ENCODE peak calls at places on chromosomes 2 and 18, in ten cellular contexts. F is HCT116, H is caudate nucleus, V is fibroblast of lung, P is adrenal gland, U is PC-9, N is astrocyte, W is upper lobe of right lung, Q is Peyer's patch, E is ovary. J is an unnamed sample.

GRCh38 chr2:206257861-206258260 is 16.6 kb upstream of the ZDBF2 start:
- DNase-seq in F (no peak), H (no peak), V (no peak), P (no peak), U (no peak), N (no peak), W (no peak), Q (no peak), E (no peak), J (no peak)

GRCh38 chr18:48896875-48897511 is 53.8 kb downstream of the SMAD7 start:
- DNase-seq in F (no peak), H (no peak), V (peak), P (peak), U (peak), N (no peak), W (peak), Q (peak), E (no peak), J (no peak)

GRCh38 chr18:78901923-78902794 is 77.5 kb upstream of the SALL3 start:
- DNase-seq in F (no peak), H (no peak), V (no peak), P (no peak), U (no peak), N (no peak), W (peak), Q (no peak), E (no peak), J (no peak)

GRCh38 chr2:188976545-188977268 is 2.5 kb downstream of the COL3A1 start:
- DNase-seq in F (peak), H (no peak), V (peak), P (no peak), U (no peak), N (no peak), W (no peak), Q (no peak), E (no peak), J (peak)

GRCh38 chr2:218882866-218883366 is 2.3 kb downstream of the WNT10A start:
- DNase-seq in F (no peak), H (no peak), V (no peak), P (no peak), U (no peak), N (no peak), W (peak), Q (no peak), E (no peak), J (peak)

GRCh38 chr2:107932986-107933385 is 53.3 kb upstream of the SLC5A7 start:
- DNase-seq in F (no peak), H (no peak), V (no peak), P (no peak), U (no peak), N (no peak), W (no peak), Q (no peak), E (no peak), J (no peak)

GRCh38 chr18:62329676-62330454 is 4.8 kb downstream of the TNFRSF11A start:
- DNase-seq in F (no peak), H (no peak), V (peak), P (peak), U (no peak), N (peak), W (no peak), Q (peak), E (no peak), J (peak)

GRCh38 chr2:176234216-176234615 is 35.0 kb upstream of the MTX2 start:
- DNase-seq in F (no peak), H (no peak), V (peak), P (no peak), U (no peak), N (peak), W (no peak), Q (no peak), E (no peak), J (no peak)

GRCh38 chr18:3388980-3389379 is 61.0 kb upstream of the TGIF1 start:
- DNase-seq in F (no peak), H (no peak), V (no peak), P (no peak), U (peak), N (no peak), W (no peak), Q (no peak), E (no peak), J (peak)

GRCh38 chr2:138215958-138216357 is 251.7 kb downstream of the HNMT start:
- DNase-seq in F (no peak), H (no peak), V (no peak), P (no peak), U (no peak), N (no peak), W (no peak), Q (no peak), E (no peak), J (no peak)

GRCh38 chr18:55221577-55221976 is 262.3 kb upstream of the CCDC68 start:
- DNase-seq in F (no peak), H (no peak), V (no peak), P (no peak), U (no peak), N (no peak), W (no peak), Q (no peak), E (no peak), J (no peak)

GRCh38 chr2:20103514-20103913 is 52.1 kb upstream of the LAPTM4A start:
- DNase-seq in F (no peak), H (no peak), V (no peak), P (no peak), U (no peak), N (no peak), W (no peak), Q (no peak), E (no peak), J (no peak)

GRCh38 chr18:48006415-48007175 is 76.1 kb upstream of the SMAD2 start:
- DNase-seq in F (no peak), H (no peak), V (no peak), P (no peak), U (no peak), N (no peak), W (no peak), Q (no peak), E (no peak), J (no peak)

GRCh38 chr2:56624181-56624580 is 440.4 kb downstream of the CCDC85A start:
- DNase-seq in F (no peak), H (no peak), V (no peak), P (no peak), U (no peak), N (no peak), W (no peak), Q (no peak), E (no peak), J (no peak)

GRCh38 chr2:1727796-1728474 is 16.4 kb downstream of the PXDN start:
- DNase-seq in F (no peak), H (no peak), V (no peak), P (no peak), U (peak), N (no peak), W (no peak), Q (no peak), E (no peak), J (no peak)

GRCh38 chr2:2664989-2665833 is 334.1 kb upstream of the MYT1L start:
- DNase-seq in F (peak), H (no peak), V (peak), P (peak), U (no peak), N (peak), W (no peak), Q (no peak), E (no peak), J (no peak)

GRCh38 chr2:63052411-63053234 is 2.0 kb downstream of the OTX1 start:
- DNase-seq in F (no peak), H (no peak), V (no peak), P (no peak), U (no peak), N (no peak), W (no peak), Q (no peak), E (no peak), J (no peak)

GRCh38 chr2:160053946-160054345 is 8.5 kb downstream of the PLA2R1 start:
- DNase-seq in F (no peak), H (no peak), V (no peak), P (no peak), U (no peak), N (no peak), W (no peak), Q (no peak), E (no peak), J (no peak)

GRCh38 chr2:148023861-148024260 is 3.0 kb downstream of the MBD5 start:
- DNase-seq in F (no peak), H (no peak), V (no peak), P (no peak), U (no peak), N (no peak), W (no peak), Q (no peak), E (no peak), J (no peak)

GRCh38 chr18:35619468-35619867 is 37.9 kb downstream of the GALNT1 start:
- DNase-seq in F (no peak), H (no peak), V (peak), P (no peak), U (no peak), N (peak), W (no peak), Q (no peak), E (no peak), J (no peak)

GRCh38 chr18:74255022-74255658 is 36.6 kb downstream of the CYB5A start:
- DNase-seq in F (no peak), H (no peak), V (peak), P (no peak), U (no peak), N (peak), W (no peak), Q (no peak), E (no peak), J (no peak)

GRCh38 chr2:215354771-215355695 is 43.2 kb downstream of the ATIC start:
- DNase-seq in F (no peak), H (no peak), V (peak), P (no peak), U (no peak), N (peak), W (no peak), Q (no peak), E (no peak), J (no peak)

GRCh38 chr2:105784577-105784976 is 39.9 kb downstream of the NCK2 start:
- DNase-seq in F (no peak), H (no peak), V (no peak), P (no peak), U (no peak), N (no peak), W (no peak), Q (no peak), E (no peak), J (no peak)

GRCh38 chr2:29570539-29570938 is 350.8 kb downstream of the ALK start:
- DNase-seq in F (no peak), H (no peak), V (no peak), P (no peak), U (no peak), N (no peak), W (no peak), Q (no peak), E (no peak), J (no peak)

GRCh38 chr2:218720048-218721041 is 9.7 kb downstream of the TTLL4 start:
- DNase-seq in F (no peak), H (no peak), V (no peak), P (no peak), U (no peak), N (no peak), W (no peak), Q (no peak), E (no peak), J (no peak)

GRCh38 chr2:127641133-127641532 is 4.8 kb upstream of the GPR17 start:
- DNase-seq in F (no peak), H (no peak), V (no peak), P (no peak), U (no peak), N (no peak), W (no peak), Q (no peak), E (no peak), J (no peak)

GRCh38 chr2:3563521-3563976 is 5.4 kb upstream of the RNASEH1 start:
- DNase-seq in F (no peak), H (no peak), V (no peak), P (no peak), U (no peak), N (no peak), W (no peak), Q (no peak), E (no peak), J (no peak)

GRCh38 chr2:160175169-160176130 is 24.6 kb downstream of the ITGB6 start:
- DNase-seq in F (no peak), H (no peak), V (no peak), P (no peak), U (no peak), N (no peak), W (no peak), Q (no peak), E (no peak), J (no peak)

GRCh38 chr2:24816884-24817283 is 23.7 kb downstream of the CENPO start:
- DNase-seq in F (no peak), H (no peak), V (peak), P (no peak), U (no peak), N (peak), W (no peak), Q (no peak), E (no peak), J (no peak)

GRCh38 chr2:43132523-43133301 is 93.7 kb downstream of the ZFP36L2 start:
- DNase-seq in F (no peak), H (no peak), V (no peak), P (no peak), U (no peak), N (no peak), W (no peak), Q (peak), E (no peak), J (no peak)

GRCh38 chr2:191244350-191244749 is 854 bp upstream of the MYO1B start:
- DNase-seq in F (no peak), H (no peak), V (no peak), P (no peak), U (no peak), N (no peak), W (no peak), Q (no peak), E (no peak), J (no peak)
- H3K27ac ChIP-seq in F (no peak), H (no peak), V (no peak), P (no peak), U (no peak), N (peak), W (no peak), Q (no peak), E (no peak), J (peak)

GRCh38 chr2:180412224-180412623 is 405.1 kb upstream of the CWC22 start:
- DNase-seq in F (no peak), H (no peak), V (no peak), P (no peak), U (no peak), N (no peak), W (no peak), Q (no peak), E (no peak), J (no peak)

GRCh38 chr2:180411631-180412030 is 404.5 kb upstream of the CWC22 start:
- DNase-seq in F (no peak), H (no peak), V (no peak), P (no peak), U (no peak), N (no peak), W (no peak), Q (no peak), E (no peak), J (no peak)

GRCh38 chr2:180419212-180419611 is 412.1 kb upstream of the CWC22 start:
- DNase-seq in F (no peak), H (no peak), V (no peak), P (no peak), U (no peak), N (no peak), W (no peak), Q (no peak), E (no peak), J (no peak)

GRCh38 chr2:180413331-180413730 is 406.2 kb upstream of the CWC22 start:
- DNase-seq in F (no peak), H (no peak), V (no peak), P (no peak), U (no peak), N (no peak), W (no peak), Q (no peak), E (no peak), J (no peak)

GRCh38 chr2:180416553-180417113 is 409.5 kb upstream of the CWC22 start:
- DNase-seq in F (no peak), H (no peak), V (no peak), P (no peak), U (no peak), N (no peak), W (no peak), Q (no peak), E (no peak), J (no peak)
- H3K27ac ChIP-seq in F (no peak), H (no peak), V (no peak), P (no peak), U (no peak), N (no peak), W (no peak), Q (no peak), E (no peak), J (no peak)

GRCh38 chr2:187462839-187463238 is 14.8 kb upstream of the CALCRL start:
- DNase-seq in F (no peak), H (no peak), V (no peak), P (no peak), U (no peak), N (no peak), W (no peak), Q (no peak), E (no peak), J (no peak)
- H3K27ac ChIP-seq in F (no peak), H (no peak), V (no peak), P (no peak), U (no peak), N (no peak), W (no peak), Q (no peak), E (no peak), J (no peak)

GRCh38 chr2:85794491-85795121 is 40.8 kb downstream of the ATOH8 start:
- DNase-seq in F (no peak), H (no peak), V (no peak), P (no peak), U (no peak), N (no peak), W (peak), Q (no peak), E (peak), J (no peak)

GRCh38 chr2:85792783-85793441 is 39.1 kb downstream of the ATOH8 start:
- DNase-seq in F (no peak), H (no peak), V (peak), P (peak), U (peak), N (peak), W (peak), Q (peak), E (peak), J (no peak)

GRCh38 chr2:85795331-85796045 is 41.7 kb downstream of the ATOH8 start:
- DNase-seq in F (no peak), H (no peak), V (no peak), P (no peak), U (no peak), N (no peak), W (peak), Q (no peak), E (no peak), J (no peak)

GRCh38 chr2:85793584-85793983 is 39.8 kb downstream of the ATOH8 start:
- DNase-seq in F (no peak), H (no peak), V (no peak), P (no peak), U (no peak), N (no peak), W (no peak), Q (no peak), E (no peak), J (no peak)

GRCh38 chr2:85794038-85794441 is 40.2 kb downstream of the ATOH8 start:
- DNase-seq in F (no peak), H (no peak), V (no peak), P (no peak), U (no peak), N (no peak), W (no peak), Q (no peak), E (no peak), J (no peak)
- H3K27ac ChIP-seq in F (no peak), H (peak), V (no peak), P (no peak), U (no peak), N (no peak), W (peak), Q (no peak), E (peak), J (no peak)

DNA sequence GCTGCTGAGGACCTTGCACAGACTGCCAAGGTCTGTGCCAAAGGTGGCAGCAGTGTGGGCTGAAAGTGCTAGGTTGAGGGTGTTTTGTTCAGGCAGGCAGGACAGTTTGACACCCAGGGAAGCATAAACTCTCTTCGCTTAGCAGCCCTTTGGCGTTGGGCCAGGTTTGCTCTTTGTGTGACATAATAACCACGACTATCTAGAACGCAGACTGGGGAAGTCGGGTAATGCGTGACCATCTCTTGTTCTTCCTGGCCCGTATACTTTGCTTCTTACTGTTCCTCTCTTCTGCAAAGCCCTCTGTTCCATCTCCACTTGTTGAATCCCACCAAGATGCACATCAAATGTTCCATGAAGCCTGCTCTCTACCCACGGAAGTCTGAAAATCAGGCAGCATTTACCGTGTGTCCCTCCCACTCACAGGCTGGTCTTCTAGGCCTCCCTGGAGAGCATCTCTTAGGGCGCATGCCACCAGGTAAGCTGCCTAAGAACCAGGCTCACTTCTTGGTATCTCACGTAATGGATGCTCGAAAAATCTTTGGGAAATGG is 96.7 kb upstream of the LMAN1 start:
- DNase-seq in F (no peak), H (no peak), V (no peak), P (no peak), U (no peak), N (no peak), W (no peak), Q (no peak), E (peak), J (no peak)
- H3K27ac ChIP-seq in F (no peak), H (no peak), V (no peak), P (no peak), U (no peak), N (no peak), W (no peak), Q (no peak), E (no peak), J (no peak)

DNA sequence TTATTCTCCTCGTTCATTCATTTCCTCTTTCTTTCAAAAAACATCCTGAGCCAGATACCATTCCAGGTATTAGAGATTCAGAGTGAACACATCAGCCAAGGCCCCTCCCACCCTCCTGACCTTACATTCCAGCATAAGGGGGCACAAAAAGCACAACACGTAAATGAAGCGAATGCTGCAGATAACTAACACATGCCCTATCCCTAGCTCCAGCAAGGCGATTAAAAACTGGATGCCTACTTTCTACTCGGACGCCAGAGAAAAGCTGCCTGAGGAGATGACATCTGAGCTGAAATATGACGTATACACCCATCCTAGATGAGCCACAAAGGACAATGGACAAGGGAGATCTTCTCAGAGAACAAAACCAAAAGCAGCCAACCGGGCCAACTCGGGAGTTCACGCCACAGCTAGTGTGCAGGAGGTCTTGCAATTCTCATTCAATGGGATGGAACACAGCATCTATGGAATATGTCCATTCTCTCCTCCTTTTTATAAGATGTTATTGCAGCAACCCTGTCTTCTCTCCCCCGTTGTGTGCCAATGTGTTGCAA is 33.5 kb downstream of the FEZ2 start:
- DNase-seq in F (no peak), H (no peak), V (no peak), P (no peak), U (no peak), N (no peak), W (no peak), Q (no peak), E (no peak), J (no peak)
- H3K27ac ChIP-seq in F (no peak), H (peak), V (no peak), P (no peak), U (peak), N (peak), W (no peak), Q (no peak), E (no peak), J (no peak)

DNA sequence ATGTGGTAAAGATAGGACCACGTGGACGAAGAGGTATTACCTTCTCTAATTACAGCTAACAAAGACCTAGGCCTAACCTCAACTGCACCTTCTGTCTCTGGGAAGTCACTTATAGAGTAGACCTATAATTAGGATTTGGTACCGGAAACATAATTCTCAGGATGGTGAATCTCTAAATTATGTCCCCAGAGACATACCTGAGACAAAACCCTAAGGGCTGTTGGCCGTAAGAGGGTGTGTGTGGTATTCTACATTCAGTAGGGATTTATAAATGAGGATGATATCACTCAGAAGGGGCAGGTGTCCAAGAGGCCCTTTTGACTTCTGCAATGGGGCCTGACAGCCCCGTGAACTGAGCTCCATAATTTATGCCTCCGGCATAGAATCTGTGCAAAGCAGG is 13.4 kb upstream of the DARS1 start:
- DNase-seq in F (no peak), H (no peak), V (no peak), P (no peak), U (no peak), N (no peak), W (no peak), Q (no peak), E (no peak), J (no peak)
- H3K27ac ChIP-seq in F (no peak), H (no peak), V (no peak), P (no peak), U (no peak), N (no peak), W (no peak), Q (no peak), E (no peak), J (no peak)